ENCODE peak calls at places on chromosomes 5 and 9, in five cellular contexts. M is fibroblast of lung; Q is heart right ventricle; I is CD4-positive, alpha-beta T cell; G is T-helper 9 cell. O is an unnamed sample.

GRCh38 chr5:100643473-100643872 is 108.3 kb downstream of the FAM174A start:
- DNase-seq in M (no peak), Q (no peak), I (no peak), G (no peak), O (no peak)

GRCh38 chr9:12771891-12772290 is 2.9 kb upstream of the LURAP1L start:
- DNase-seq in M (no peak), Q (no peak), I (no peak), G (no peak), O (no peak)

GRCh38 chr5:174608631-174609097 is 115.7 kb upstream of the MSX2 start:
- DNase-seq in M (no peak), Q (peak; percentile 6), I (no peak), G (no peak), O (no peak)

GRCh38 chr5:133610489-133611356 is 1.6 kb downstream of the FSTL4 start:
- DNase-seq in M (peak; percentile 4), Q (peak; percentile 45), I (no peak), G (no peak), O (peak; percentile 2)

GRCh38 chr5:94159144-94159543 is 417.7 kb upstream of the POU5F2 start:
- DNase-seq in M (peak; percentile 15), Q (no peak), I (no peak), G (no peak), O (no peak)

GRCh38 chr5:58898006-58898405 is 315.1 kb downstream of the RAB3C start:
- DNase-seq in M (no peak), Q (no peak), I (no peak), G (no peak), O (no peak)

GRCh38 chr5:147901555-147901954 is 4.8 kb downstream of the C5orf46 start:
- DNase-seq in M (no peak), Q (no peak), I (no peak), G (no peak), O (no peak)

GRCh38 chr5:92337772-92338234 is 954.7 kb upstream of the ARRDC3 start:
- DNase-seq in M (peak; percentile 67), Q (no peak), I (no peak), G (no peak), O (no peak)

GRCh38 chr9:86487222-86487841 is 133.1 kb upstream of the TUT7 start:
- DNase-seq in M (peak; percentile 85), Q (no peak), I (no peak), G (no peak), O (peak; percentile 5)

GRCh38 chr5:23139338-23140171 is 286.4 kb upstream of the CDH12 start:
- DNase-seq in M (peak; percentile 56), Q (no peak), I (no peak), G (no peak), O (peak; percentile 21)

GRCh38 chr5:23446436-23446835 is 61.0 kb upstream of the PRDM9 start:
- DNase-seq in M (peak; percentile 89), Q (peak; percentile 35), I (no peak), G (no peak), O (no peak)

GRCh38 chr9:5536684-5537083 is 26.4 kb downstream of the PDCD1LG2 start:
- DNase-seq in M (no peak), Q (no peak), I (no peak), G (no peak), O (no peak)

GRCh38 chr5:57445006-57445714 is 37.5 kb downstream of the ACTBL2 start:
- DNase-seq in M (no peak), Q (no peak), I (no peak), G (no peak), O (no peak)

GRCh38 chr5:129506092-129506491 is 46.0 kb downstream of the ADAMTS19 start:
- DNase-seq in M (peak; percentile 50), Q (no peak), I (no peak), G (no peak), O (no peak)

GRCh38 chr5:176444742-176445141 is 3.4 kb upstream of the FAF2 start:
- DNase-seq in M (no peak), Q (no peak), I (no peak), G (no peak), O (no peak)

GRCh38 chr9:91920846-91921350 is 29.1 kb downstream of the ROR2 start:
- DNase-seq in M (no peak), Q (no peak), I (no peak), G (no peak), O (no peak)

GRCh38 chr9:96232539-96233241 is 69.3 kb downstream of the HSD17B3 start:
- DNase-seq in M (peak; percentile 91), Q (peak; percentile 67), I (peak; percentile 9), G (no peak), O (no peak)

GRCh38 chr9:3526903-3527652 is 1.3 kb upstream of the RFX3 start:
- DNase-seq in M (no peak), Q (no peak), I (peak; percentile 60), G (no peak), O (peak; percentile 38)

GRCh38 chr5:83718936-83719495 is 1.6 kb downstream of the HAPLN1 start:
- DNase-seq in M (no peak), Q (no peak), I (no peak), G (no peak), O (no peak)

GRCh38 chr9:114488398-114489129 is 16.7 kb downstream of the WHRN start:
- DNase-seq in M (no peak), Q (no peak), I (no peak), G (no peak), O (no peak)

GRCh38 chr9:93079371-93079770 is 16.6 kb upstream of the CARD19 start:
- DNase-seq in M (no peak), Q (no peak), I (no peak), G (no peak), O (no peak)

GRCh38 chr5:141650851-141651727 is at the start of gene FCHSD1:
- DNase-seq in M (peak; percentile 76), Q (peak; percentile 88), I (peak; percentile 77), G (peak; percentile 77), O (peak; percentile 37)

GRCh38 chr9:129289131-129289731 is 111.2 kb upstream of the IER5L start:
- DNase-seq in M (no peak), Q (no peak), I (no peak), G (no peak), O (no peak)

GRCh38 chr5:150284311-150284710 is 5.3 kb downstream of the CAMK2A start:
- DNase-seq in M (no peak), Q (no peak), I (no peak), G (no peak), O (no peak)

O was measured in NCI-H1930.